ENCODE peak calls at places on chromosome 13, in ten cellular contexts. P is tibial artery; X is A549; A is lower leg skin; V is heart right ventricle; Q is CD8-positive, alpha-beta T cell; K is fibroblast of lung; F is psoas muscle; E is choroid plexus epithelial cell; W is colonic mucosa. M is an unnamed sample.
A peak's percentile ranks its signal among the peaks of the same experiment; 100 is the strongest.

GRCh38 chr13:47146136-47146535 is 249.3 kb upstream of the HTR2A start:
- DNase-seq in E (peak; percentile 71), A (no peak), W (no peak), P (no peak), V (no peak), K (peak; percentile 53), X (no peak), F (no peak), Q (no peak), M (no peak)

GRCh38 chr13:88246239-88246638 is 575.1 kb downstream of the SLITRK5 start:
- DNase-seq in F (no peak), P (no peak), Q (no peak), K (peak; percentile 8), V (no peak), X (no peak), A (no peak), E (no peak), W (no peak), M (peak; percentile 9)

GRCh38 chr13:99119686-99120085 is 81.0 kb upstream of the UBAC2 start:
- DNase-seq in X (no peak), E (no peak), W (no peak), K (no peak), F (no peak), Q (no peak), P (no peak), V (no peak), A (no peak), M (no peak)

GRCh38 chr13:47109028-47109427 is 212.2 kb upstream of the HTR2A start:
- DNase-seq in W (no peak), F (no peak), Q (no peak), X (no peak), E (no peak), K (no peak), A (no peak), V (no peak), P (no peak), M (no peak)

GRCh38 chr13:37652596-37652995 is 54.0 kb upstream of the POSTN start:
- DNase-seq in Q (no peak), X (no peak), E (no peak), P (no peak), A (no peak), K (no peak), W (no peak), F (no peak), V (no peak), M (no peak)

GRCh38 chr13:51364404-51365008 is 25.0 kb downstream of the SERPINE3 start:
- DNase-seq in K (peak; percentile 28), Q (no peak), E (peak; percentile 74), X (no peak), P (no peak), A (no peak), V (no peak), W (no peak), F (no peak), M (no peak)

GRCh38 chr13:110347535-110348308 is 40.6 kb downstream of the COL4A2 start:
- DNase-seq in F (peak; percentile 63), X (peak; percentile 53), E (peak; percentile 75), W (no peak), K (peak; percentile 68), V (peak; percentile 46), Q (no peak), A (peak; percentile 55), P (peak; percentile 92), M (peak; percentile 27)

GRCh38 chr13:30047154-30047874 is 196.9 kb upstream of the UBL3 start:
- DNase-seq in K (no peak), E (no peak), V (no peak), A (no peak), Q (no peak), W (no peak), P (no peak), X (no peak), F (no peak), M (no peak)

GRCh38 chr13:96052655-96053002 is 572 bp downstream of the UGGT2 start:
- DNase-seq in E (peak; percentile 77), A (no peak), K (peak; percentile 75), P (no peak), F (no peak), W (no peak), Q (no peak), X (peak; percentile 39), V (no peak), M (peak; percentile 54)

GRCh38 chr13:66826398-66826797 is 403.7 kb downstream of the PCDH9 start:
- DNase-seq in A (no peak), E (peak; percentile 45), F (no peak), W (no peak), Q (no peak), P (no peak), V (no peak), K (no peak), X (no peak), M (no peak)

GRCh38 chr13:20231839-20232555 is at the start of gene GJB6:
- DNase-seq in Q (no peak), X (no peak), F (no peak), K (no peak), P (no peak), A (no peak), W (no peak), E (no peak), V (no peak), M (no peak)

GRCh38 chr13:113288880-113289279 is 8.2 kb upstream of the LAMP1 start:
- DNase-seq in A (peak; percentile 49), P (no peak), W (no peak), E (no peak), F (no peak), X (no peak), Q (no peak), K (no peak), V (no peak), M (no peak)

GRCh38 chr13:113296842-113297369 is at the start of gene LAMP1:
- DNase-seq in X (peak; percentile 84), K (peak; percentile 98), F (peak; percentile 100), P (peak; percentile 99), E (peak; percentile 99), A (peak; percentile 96), Q (peak; percentile 100), W (peak; percentile 97), V (peak; percentile 97), M (peak; percentile 98)

GRCh38 chr13:113297370-113297871 is 382 bp downstream of the LAMP1 start:
- DNase-seq in Q (peak; percentile 42), A (no peak), K (no peak), V (no peak), F (no peak), E (peak; percentile 37), W (peak; percentile 27), P (peak; percentile 72), X (no peak), M (peak; percentile 19)

GRCh38 chr13:113291997-113292862 is 4.8 kb upstream of the LAMP1 start:
- DNase-seq in P (no peak), W (peak; percentile 31), X (no peak), V (no peak), A (peak; percentile 42), Q (no peak), E (peak; percentile 34), F (peak; percentile 66), K (peak; percentile 43), M (peak; percentile 51)
- H3K4me3 ChIP-seq in P (peak overlapping the region; percentile 15), W (no peak overlapping the region), X (no peak overlapping the region), V (peak overlapping the region; percentile 35), A (no peak overlapping the region), Q (no peak overlapping the region), E (peak overlapping the region; percentile 30), F (peak overlapping the region; percentile 62), K (peak overlapping the region; percentile 8), M (peak overlapping the region; percentile 51)

DNA sequence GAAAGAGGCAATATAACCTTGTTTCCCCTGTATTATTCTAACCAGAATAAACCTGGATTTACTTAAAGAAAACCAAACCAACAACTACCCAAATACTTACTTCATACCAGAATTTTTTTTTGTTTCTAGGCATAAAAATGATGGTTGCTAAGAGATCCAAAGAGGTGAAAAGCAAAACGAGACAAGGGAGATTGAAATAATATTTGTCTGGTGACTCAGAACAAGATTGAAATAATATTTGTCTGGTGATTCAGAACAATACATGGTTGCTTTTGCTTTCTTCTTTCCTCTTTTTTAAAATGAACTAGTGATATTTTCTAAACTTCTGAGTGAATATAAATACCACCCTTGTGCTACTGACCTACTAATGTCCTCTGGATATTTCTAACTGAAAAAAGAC is 592.9 kb downstream of the KCTD12 start:
- DNase-seq in W (no peak), V (no peak), E (peak; percentile 91), A (no peak), Q (no peak), P (no peak), K (peak; percentile 72), F (no peak), X (no peak), M (no peak)
- H3K4me3 ChIP-seq in W (no peak overlapping the region), V (no peak overlapping the region), E (no peak overlapping the region), A (no peak overlapping the region), Q (no peak overlapping the region), P (no peak overlapping the region), K (no peak overlapping the region), F (no peak overlapping the region), X (no peak overlapping the region), M (no peak overlapping the region)

GRCh38 chr13:44378277-44378676 is 4.7 kb downstream of the SERP2 start:
- DNase-seq in K (no peak), V (no peak), W (no peak), X (no peak), P (no peak), Q (no peak), A (no peak), F (no peak), E (no peak), M (no peak)

GRCh38 chr13:44373247-44373600 is 400 bp upstream of the SERP2 start:
- DNase-seq in Q (no peak), F (peak; percentile 20), W (no peak), K (no peak), V (no peak), A (no peak), P (no peak), E (no peak), X (no peak), M (no peak)

GRCh38 chr13:44374348-44374712 is 706 bp downstream of the SERP2 start:
- DNase-seq in Q (no peak), E (no peak), X (no peak), A (no peak), K (no peak), F (no peak), P (no peak), V (no peak), W (no peak), M (no peak)

GRCh38 chr13:44371421-44371820 is 2.2 kb upstream of the SERP2 start:
- DNase-seq in E (no peak), V (no peak), Q (no peak), P (no peak), F (no peak), A (no peak), X (no peak), W (no peak), K (no peak), M (no peak)

GRCh38 chr13:44373601-44374347 is at the start of gene SERP2:
- DNase-seq in W (no peak), V (peak; percentile 41), F (peak; percentile 33), A (no peak), P (no peak), K (peak; percentile 46), E (no peak), X (no peak), Q (no peak), M (no peak)
- H3K4me3 ChIP-seq in W (peak within 1 kb of the TSS; percentile 56), V (peak within 1 kb of the TSS; percentile 75), F (peak within 1 kb of the TSS; percentile 80), A (peak within 1 kb of the TSS; percentile 28), P (peak within 1 kb of the TSS; percentile 77), K (peak within 1 kb of the TSS; percentile 67), E (peak within 1 kb of the TSS; percentile 67), X (no peak within 1 kb of the TSS), Q (no peak within 1 kb of the TSS), M (no peak within 1 kb of the TSS)

DNA sequence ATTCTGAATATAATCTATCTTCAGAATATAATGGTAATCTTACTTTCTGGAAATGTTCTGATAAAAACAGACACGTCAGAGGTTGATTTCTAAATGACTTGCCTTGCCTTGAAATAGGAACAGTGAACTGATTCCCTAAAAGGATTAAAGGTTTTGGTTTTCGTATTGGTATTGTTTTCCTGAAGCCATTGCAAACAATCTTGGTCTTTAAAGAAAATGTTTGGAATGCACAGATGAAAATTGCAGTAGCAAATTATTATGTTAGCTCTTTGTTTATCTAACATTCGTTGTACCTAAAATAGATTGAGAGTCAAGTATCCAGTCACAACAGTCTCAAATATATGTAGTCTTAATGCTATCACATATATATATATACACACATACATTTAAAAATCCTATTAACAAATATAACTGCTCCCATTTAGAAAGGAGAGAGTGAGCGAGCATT is 1.7 kb downstream of the ITM2B start:
- DNase-seq in E (peak; percentile 23), Q (no peak), F (no peak), W (no peak), X (no peak), P (no peak), K (no peak), V (no peak), A (no peak), M (no peak)
- H3K4me3 ChIP-seq in E (peak overlapping the region; percentile 99), Q (peak overlapping the region; percentile 98), F (peak overlapping the region; percentile 97), W (peak overlapping the region; percentile 94), X (peak overlapping the region; percentile 87), P (peak overlapping the region; percentile 78), K (peak overlapping the region; percentile 98), V (peak overlapping the region; percentile 93), A (no peak overlapping the region), M (peak overlapping the region; percentile 97)